ENCODE peak calls at places on chromosomes 11 and 22, in seven cellular contexts. H, I, E, J, K, F and P are unnamed samples. For H3K4me1, the result is how much of the 10 kb centered on the place peaks cover.

GRCh38 chr11:85232559-85232958 is 394.6 kb downstream of the DLG2 start:
- DNase-seq in F (no peak), J (no peak), H (no peak), K (no peak), I (no peak), E (no peak), P (no peak)

GRCh38 chr11:117828641-117829368 is 4.3 kb upstream of the FXYD2 start:
- DNase-seq in F (no peak), H (peak), J (peak), E (no peak), K (peak), I (peak), P (peak)

GRCh38 chr11:104451193-104451592 is 287.2 kb upstream of the PDGFD start:
- DNase-seq in F (no peak), E (no peak), I (no peak), H (no peak), J (no peak), K (no peak), P (no peak)

GRCh38 chr11:96299155-96299883 is 43.7 kb downstream of the MAML2 start:
- DNase-seq in H (no peak), J (no peak), F (no peak), I (no peak), E (no peak), K (no peak), P (no peak)

GRCh38 chr11:58898106-58898505 is 41.2 kb upstream of the GLYATL1 start:
- DNase-seq in J (no peak), I (no peak), E (no peak), F (no peak), K (no peak), H (no peak), P (no peak)

GRCh38 chr11:116647305-116648080 is 125.3 kb downstream of the BUD13 start:
- DNase-seq in I (no peak), H (no peak), K (no peak), F (no peak), E (no peak), J (no peak), P (peak)

GRCh38 chr11:57885298-57886035 is 123.9 kb downstream of the CTNND1 start:
- DNase-seq in H (no peak), F (no peak), I (no peak), K (no peak), J (peak), E (no peak), P (peak)

GRCh38 chr11:17595526-17596309 is 48.7 kb downstream of the OTOG start:
- DNase-seq in F (no peak), K (peak), J (no peak), I (peak), E (no peak), H (no peak), P (peak)

GRCh38 chr11:128615612-128616011 is 28.3 kb upstream of the ETS1 start:
- DNase-seq in K (no peak), J (no peak), H (no peak), E (no peak), I (no peak), F (no peak), P (no peak)

GRCh38 chr11:14244926-14245325 is 114.1 kb downstream of the RRAS2 start:
- DNase-seq in F (no peak), I (no peak), K (no peak), J (no peak), E (no peak), H (no peak), P (no peak)

GRCh38 chr22:40654522-40655167 is 18.1 kb upstream of the MRTFA start:
- DNase-seq in E (no peak), F (peak), I (no peak), K (peak), H (peak), J (peak), P (no peak)

GRCh38 chr11:129814244-129814992 is 1.2 kb upstream of the TMEM45B start:
- DNase-seq in K (no peak), I (peak), J (peak), H (no peak), F (no peak), E (no peak), P (no peak)

GRCh38 chr11:126310229-126310991 is 6.5 kb downstream of the DCPS start:
- DNase-seq in H (peak), J (peak), I (peak), E (peak), F (peak), K (peak), P (no peak)

GRCh38 chr11:95465887-95466286 is 234.9 kb upstream of the SESN3 start:
- DNase-seq in H (no peak), J (no peak), I (no peak), F (no peak), K (no peak), E (no peak), P (no peak)

GRCh38 chr11:31803813-31804438 is 7.2 kb downstream of the PAX6 start:
- DNase-seq in K (no peak), E (no peak), H (no peak), F (no peak), I (no peak), J (no peak), P (no peak)

GRCh38 chr22:32650553-32651345 is 150.8 kb upstream of the TIMP3 start:
- DNase-seq in E (no peak), F (no peak), K (no peak), J (peak), I (no peak), H (no peak), P (no peak)

GRCh38 chr11:68796779-68797178 is 44.9 kb downstream of the CPT1A start:
- DNase-seq in E (no peak), F (no peak), I (no peak), J (no peak), H (no peak), K (no peak), P (no peak)

GRCh38 chr11:132125855-132126841 is 755.7 kb downstream of the NTM start:
- DNase-seq in J (no peak), I (no peak), K (no peak), E (no peak), H (no peak), F (no peak), P (no peak)

GRCh38 chr11:33045551-33046255 is 6.3 kb downstream of the TCP11L1 start:
- DNase-seq in H (peak), F (no peak), K (no peak), E (no peak), I (no peak), J (no peak), P (no peak)

GRCh38 chr11:118663381-118663780 is 16.1 kb downstream of the TREH start:
- DNase-seq in K (no peak), F (no peak), H (no peak), E (no peak), J (no peak), I (no peak), P (no peak)

GRCh38 chr11:115133810-115134209 is 370.4 kb downstream of the CADM1 start:
- DNase-seq in I (no peak), H (no peak), K (no peak), J (no peak), F (no peak), E (no peak), P (no peak)

GRCh38 chr22:37043828-37044538 is 7.6 kb upstream of the KCTD17 start:
- DNase-seq in I (peak), J (peak), H (peak), F (peak), E (peak), K (peak), P (no peak)

GRCh38 chr11:101442171-101442570 is 141.6 kb downstream of the TRPC6 start:
- DNase-seq in F (no peak), E (no peak), K (no peak), I (no peak), H (no peak), J (no peak), P (no peak)

GRCh38 chr11:33575311-33575710 is 125.3 kb downstream of the C11orf91 start:
- DNase-seq in K (no peak), H (no peak), J (no peak), I (no peak), F (no peak), E (no peak), P (no peak)

GRCh38 chr11:108199446-108200321 is 22.8 kb downstream of the NPAT start:
- DNase-seq in E (no peak), H (no peak), I (no peak), J (peak), F (no peak), K (no peak), P (no peak)

GRCh38 chr11:134244593-134244992 is 8.6 kb downstream of the THYN1 start:
- DNase-seq in E (no peak), I (no peak), J (no peak), F (no peak), K (no peak), H (no peak), P (no peak)

GRCh38 chr22:30048711-30049110 is 31.6 kb upstream of the HORMAD2 start:
- DNase-seq in I (no peak), F (no peak), H (no peak), K (no peak), E (no peak), J (no peak), P (no peak)

GRCh38 chr11:67510023-67510345 is 2.0 kb upstream of the CDK2AP2 start:
- DNase-seq in I (no peak), E (no peak), H (no peak), J (no peak), K (no peak), F (no peak), P (no peak)

GRCh38 chr22:29408925-29409324 is 20.6 kb upstream of the AP1B1 start:
- DNase-seq in F (no peak), I (no peak), K (no peak), H (no peak), E (no peak), J (no peak), P (no peak)

GRCh38 chr11:419248-420005 is 4.6 kb upstream of the SIGIRR start:
- DNase-seq in H (peak), E (no peak), K (no peak), J (no peak), I (no peak), F (no peak), P (no peak)

GRCh38 chr11:122109932-122110331 is 6.1 kb downstream of the BLID start:
- DNase-seq in J (no peak), I (no peak), K (no peak), H (no peak), E (no peak), F (no peak), P (no peak)

GRCh38 chr11:122108828-122109227 is 7.2 kb downstream of the BLID start:
- DNase-seq in H (no peak), F (no peak), E (no peak), J (no peak), I (no peak), K (no peak), P (no peak)

GRCh38 chr11:122107566-122107965 is 8.4 kb downstream of the BLID start:
- DNase-seq in J (no peak), H (no peak), K (no peak), E (no peak), F (no peak), I (no peak), P (no peak)

GRCh38 chr11:122107045-122107444 is 9.0 kb downstream of the BLID start:
- DNase-seq in I (no peak), K (no peak), H (no peak), E (no peak), F (no peak), J (no peak), P (no peak)

DNA sequence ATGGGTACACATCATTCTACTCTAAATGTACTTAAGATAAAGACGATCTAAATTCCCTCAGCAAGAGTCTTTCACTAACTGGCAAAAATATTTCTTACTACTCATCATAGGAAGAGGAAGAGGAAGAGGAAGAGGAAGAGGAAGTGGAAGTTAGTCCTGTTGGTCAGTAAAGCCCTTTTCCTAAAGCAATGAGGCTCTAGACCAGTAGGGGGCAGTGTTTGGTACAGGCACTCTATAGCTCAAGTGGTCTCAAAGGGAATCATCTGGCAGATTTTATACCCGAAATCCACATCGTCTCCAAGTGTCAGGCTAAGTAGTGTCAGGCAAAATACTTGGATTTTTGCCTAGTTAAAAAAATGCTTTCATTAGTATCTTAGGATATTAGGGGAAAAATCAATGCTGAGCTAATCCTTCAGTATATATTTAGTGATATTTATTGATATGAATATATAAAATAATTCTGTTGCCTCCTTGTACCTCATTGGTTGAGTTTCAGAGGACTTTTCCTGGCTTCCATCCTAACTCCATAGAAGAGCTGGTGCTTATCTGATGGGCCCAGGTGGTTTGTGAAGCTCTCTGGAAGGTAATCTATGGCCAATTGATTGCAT is 7.7 kb downstream of the BLID start:
- DNase-seq in H (no peak), K (no peak), E (peak), J (peak), F (no peak), I (no peak), P (no peak)
- H3K4me1 ChIP-seq in H (under half), K (under half), E (half or more), J (under half), F (under half), I (under half), P (under half)

GRCh38 chr22:38927033-38927789 is 30.2 kb upstream of the APOBEC3A start:
- DNase-seq in I (peak), J (no peak), K (peak), H (peak), E (peak), F (peak), P (no peak)
- TF ChIP-seq POLR2AphosphoS5 in I (peak), J (no peak), K (peak), H (peak), E (peak), F (no peak), P (no peak)

DNA sequence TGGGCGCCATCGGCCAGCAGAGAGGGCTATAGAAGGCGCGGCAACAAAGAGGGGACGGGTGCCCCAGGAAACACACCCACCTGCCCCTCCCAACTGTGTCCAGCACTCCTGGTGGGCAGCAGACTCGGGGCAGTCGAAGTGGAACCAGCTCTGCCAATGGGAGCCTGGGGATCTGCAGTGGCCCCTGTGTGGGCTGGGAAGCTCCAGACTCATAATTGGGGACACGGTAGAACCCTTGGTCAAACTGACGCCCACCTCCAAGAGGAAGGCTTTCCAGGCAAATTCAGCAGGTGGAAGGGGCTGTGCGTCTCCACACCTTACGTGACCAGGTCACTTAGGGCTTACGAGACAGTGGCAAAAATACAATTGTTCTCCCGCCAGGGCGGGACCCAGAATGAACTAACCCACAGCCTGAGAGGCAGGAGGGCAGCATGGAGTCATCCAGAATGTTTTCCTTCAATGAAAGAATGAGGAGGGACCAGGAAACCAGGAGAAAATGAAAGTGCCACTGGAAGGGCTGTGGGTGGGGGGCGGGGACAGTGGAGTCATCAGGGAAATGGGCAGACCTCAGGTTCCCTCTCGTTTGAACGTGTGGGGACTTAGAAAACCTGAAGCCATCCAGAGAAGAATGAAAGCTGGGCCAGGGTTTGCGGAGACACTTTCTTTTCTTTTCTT is 53.2 kb upstream of the SHANK2 start:
- DNase-seq in F (no peak), H (no peak), I (peak), E (no peak), K (peak), J (no peak), P (peak)
- H3K4me1 ChIP-seq in F (under half), H (under half), I (under half), E (under half), K (under half), J (under half), P (under half)

DNA sequence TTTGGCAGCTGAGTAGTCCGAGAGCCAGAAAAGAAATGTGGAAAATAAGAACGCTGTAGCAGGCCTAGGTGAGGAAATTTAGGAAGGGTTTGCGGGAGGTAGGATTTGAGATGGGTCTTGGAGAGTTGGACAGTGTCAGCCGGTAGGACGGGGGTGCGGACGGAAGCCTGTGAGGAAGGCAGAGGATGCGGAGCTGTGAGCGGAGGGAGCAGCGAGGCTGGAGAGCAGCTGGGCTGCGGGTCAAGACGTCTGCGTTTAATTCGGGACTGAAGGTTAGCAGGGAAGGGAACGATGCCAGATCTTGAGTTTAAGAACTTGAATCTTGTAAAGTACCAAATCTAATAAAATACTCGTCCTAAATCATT is 669 bp upstream of the TIGD3 start:
- DNase-seq in H (no peak), K (no peak), F (no peak), I (no peak), E (no peak), J (no peak), P (no peak)
- TF ChIP-seq POLR2AphosphoS5 in H (no peak), K (no peak), F (no peak), I (no peak), E (no peak), J (no peak), P (no peak)

DNA sequence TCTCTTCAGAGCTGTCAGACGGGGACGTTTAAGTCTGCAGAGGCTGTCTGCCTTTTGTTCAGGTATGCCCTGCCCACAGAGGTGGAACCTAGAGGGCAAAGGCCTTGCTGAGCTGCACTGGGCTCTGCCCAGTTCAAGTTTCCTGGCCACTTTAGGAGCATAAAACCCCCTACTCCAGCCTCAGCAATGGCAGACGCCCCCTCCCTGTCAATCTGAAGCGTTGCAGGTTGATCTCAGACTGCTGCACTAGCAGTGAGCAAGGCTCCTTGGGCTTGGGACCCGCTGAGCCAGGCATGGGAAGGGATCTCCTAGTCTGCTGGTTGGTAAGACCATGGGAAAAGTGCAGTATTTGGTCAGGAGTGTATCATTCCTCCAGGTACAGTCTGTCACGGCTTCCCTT is 66.6 kb upstream of the TP53I11 start:
- DNase-seq in J (no peak), F (no peak), E (no peak), H (no peak), I (no peak), K (no peak), P (no peak)
- H3K4me1 ChIP-seq in J (under half), F (under half), E (under half), H (under half), I (under half), K (under half), P (under half)

DNA sequence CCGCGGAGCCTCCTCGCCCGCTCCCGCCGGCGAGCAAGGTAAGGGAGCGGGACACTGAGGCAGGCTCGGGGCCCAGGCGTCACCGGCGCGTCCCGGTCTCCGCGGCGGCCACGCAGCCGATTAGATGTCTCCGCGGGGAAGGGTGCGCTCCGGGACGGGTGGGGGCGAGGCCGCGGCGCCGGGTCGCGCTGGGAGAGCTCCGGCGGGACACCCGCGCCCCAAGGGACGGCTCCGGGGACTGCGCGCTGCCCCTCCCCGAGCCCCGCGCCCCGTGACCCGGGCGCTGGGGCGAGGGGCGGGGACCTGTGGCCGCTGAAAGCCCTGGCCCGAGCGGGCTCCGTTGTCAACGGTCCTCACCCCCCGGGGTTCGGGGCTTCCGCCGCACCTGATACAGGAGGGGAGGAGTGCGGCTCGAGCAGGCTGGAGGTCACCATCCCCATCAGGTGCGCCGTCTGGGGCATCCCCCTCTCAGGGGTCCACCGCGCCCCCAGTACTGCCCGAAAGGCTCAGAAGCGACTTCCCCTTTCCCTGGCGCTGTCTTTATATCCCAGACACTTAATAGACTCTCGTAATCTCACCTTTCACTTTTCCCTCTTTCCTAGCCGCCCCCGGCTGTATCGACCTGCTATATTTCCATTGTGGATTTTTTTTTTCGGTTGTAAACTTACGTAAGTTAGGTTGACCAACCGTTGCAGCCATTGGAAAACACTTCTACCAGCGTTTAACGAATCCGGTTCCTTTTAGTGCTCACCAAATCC is 566 bp downstream of the PPFIA1 start:
- DNase-seq in I (peak), H (peak), E (no peak), K (peak), F (no peak), J (peak), P (no peak)
- TF ChIP-seq POLR2AphosphoS5 in I (no peak), H (no peak), E (no peak), K (no peak), F (no peak), J (no peak), P (no peak)

GRCh38 chr11:46272816-46273427 is 4.5 kb upstream of the CREB3L1 start:
- DNase-seq in E (no peak), I (peak), F (no peak), K (peak), H (peak), J (peak), P (no peak)
- H3K4me1 ChIP-seq in E (under half), I (under half), F (under half), K (half or more), H (under half), J (under half), P (half or more)